ENCODE peak calls at places on chromosome 9, in four cellular contexts. U is HepG2, C is H1, Q is HCT116. H is an unnamed sample.

GRCh38 chr9:16343249-16344237 is 526.9 kb downstream of the BNC2 start:
- DNase-seq in Q (no peak), C (no peak), U (no peak), H (no peak)

GRCh38 chr9:121885345-121885901 is 207.7 kb downstream of the TTLL11 start:
- DNase-seq in U (no peak), C (no peak), Q (no peak), H (no peak)

GRCh38 chr9:87256973-87257372 is 240.7 kb upstream of the DAPK1 start:
- DNase-seq in C (no peak), Q (no peak), U (no peak), H (no peak)

GRCh38 chr9:4389755-4390154 is 89.9 kb upstream of the GLIS3 start:
- DNase-seq in U (no peak), C (no peak), Q (no peak), H (no peak)

GRCh38 chr9:128448746-128449145 is 7.1 kb upstream of the ODF2 start:
- DNase-seq in U (no peak), Q (no peak), C (no peak), H (no peak)

GRCh38 chr9:124008855-124009834 is 2.4 kb upstream of the LHX2 start:
- DNase-seq in Q (no peak), U (no peak), C (no peak), H (no peak)

GRCh38 chr9:126470251-126470993 is 143.3 kb upstream of the LMX1B start:
- DNase-seq in U (no peak), Q (no peak), C (no peak), H (no peak)

GRCh38 chr9:117963493-117963892 is 259.3 kb downstream of the TLR4 start:
- DNase-seq in Q (no peak), C (no peak), U (no peak), H (no peak)

GRCh38 chr9:105656131-105656921 is 5.9 kb upstream of the TAL2 start:
- DNase-seq in C (no peak), Q (no peak), U (no peak), H (no peak)

GRCh38 chr9:34158362-34158869 is 20.4 kb upstream of the UBAP1 start:
- DNase-seq in C (no peak), Q (no peak), U (peak; percentile 79), H (no peak)

GRCh38 chr9:119811030-119811429 is 441.8 kb upstream of the BRINP1 start:
- DNase-seq in C (no peak), Q (no peak), U (no peak), H (no peak)

GRCh38 chr9:12811935-12812334 is 37.1 kb downstream of the LURAP1L start:
- DNase-seq in C (no peak), U (no peak), Q (no peak), H (no peak)

GRCh38 chr9:77866882-77867281 is 164.7 kb downstream of the GNAQ start:
- DNase-seq in Q (no peak), C (no peak), U (no peak), H (no peak)

GRCh38 chr9:77865385-77865784 is 166.2 kb downstream of the GNAQ start:
- DNase-seq in C (no peak), U (peak; percentile 13), Q (no peak), H (no peak)

GRCh38 chr9:77864096-77864889 is 167.3 kb downstream of the GNAQ start:
- DNase-seq in Q (no peak), C (no peak), U (no peak), H (no peak)
- TF ChIP-seq POLR2A in Q (no peak), C (no peak), U (no peak), H (no peak)

GRCh38 chr9:133809335-133809734 is 71.2 kb upstream of the SARDH start:
- DNase-seq in C (no peak), Q (no peak), U (no peak), H (no peak)

GRCh38 chr9:133807037-133807436 is 68.9 kb upstream of the SARDH start:
- DNase-seq in U (no peak), Q (no peak), C (no peak), H (no peak)

GRCh38 chr9:133806623-133807010 is 68.5 kb upstream of the SARDH start:
- DNase-seq in Q (no peak), U (no peak), C (no peak), H (no peak)

GRCh38 chr9:133805876-133806622 is 67.9 kb upstream of the SARDH start:
- DNase-seq in U (no peak), Q (no peak), C (no peak), H (no peak)

GRCh38 chr9:133807818-133808217 is 69.7 kb upstream of the SARDH start:
- DNase-seq in Q (no peak), U (no peak), C (no peak), H (no peak)
- H3K27ac ChIP-seq in Q (no peak overlapping the region), U (no peak overlapping the region), C (no peak overlapping the region), H (no peak overlapping the region)

DNA sequence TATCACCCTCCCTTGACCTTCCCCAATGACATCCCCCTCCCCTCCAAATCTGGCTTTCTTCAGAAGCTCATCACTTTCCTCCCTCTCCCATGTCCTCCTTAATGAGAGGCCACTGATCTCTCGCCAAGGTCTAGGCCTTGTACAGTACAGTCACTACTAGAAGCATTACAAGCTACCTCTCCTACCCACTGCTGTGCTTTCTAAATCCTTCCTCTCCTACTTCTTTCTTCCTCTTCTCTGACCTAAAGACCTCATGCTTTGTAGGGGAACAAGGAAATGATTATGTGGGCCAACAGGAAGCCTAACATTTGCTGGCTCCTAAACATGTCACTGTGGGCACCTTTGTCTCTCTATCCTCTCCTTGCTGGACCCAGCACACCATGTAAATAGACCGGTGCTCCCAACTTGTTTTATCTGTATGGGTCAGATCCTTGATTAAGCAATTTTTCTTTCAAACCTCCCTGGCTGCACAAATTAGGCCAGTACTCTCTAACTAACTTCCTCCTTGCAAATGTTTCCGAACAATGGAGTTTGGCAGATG is 16.7 kb downstream of the SLC28A3 start:
- DNase-seq in Q (no peak), C (no peak), U (no peak), H (no peak)
- TF ChIP-seq POLR2AphosphoS5 in Q (no peak), C (no peak), U (no peak), H (no peak)

GRCh38 chr9:129908846-129909245 is 73.6 kb downstream of the USP20 start:
- DNase-seq in C (no peak), Q (no peak), U (no peak), H (no peak)

GRCh38 chr9:129907196-129907595 is 71.9 kb downstream of the USP20 start:
- DNase-seq in U (no peak), Q (no peak), C (no peak), H (no peak)

GRCh38 chr9:129916707-129917106 is 81.4 kb downstream of the USP20 start:
- DNase-seq in C (no peak), U (no peak), Q (no peak), H (no peak)

GRCh38 chr9:129914051-129914450 is 78.8 kb downstream of the USP20 start:
- DNase-seq in C (no peak), U (peak; percentile 37), Q (no peak), H (no peak)

DNA sequence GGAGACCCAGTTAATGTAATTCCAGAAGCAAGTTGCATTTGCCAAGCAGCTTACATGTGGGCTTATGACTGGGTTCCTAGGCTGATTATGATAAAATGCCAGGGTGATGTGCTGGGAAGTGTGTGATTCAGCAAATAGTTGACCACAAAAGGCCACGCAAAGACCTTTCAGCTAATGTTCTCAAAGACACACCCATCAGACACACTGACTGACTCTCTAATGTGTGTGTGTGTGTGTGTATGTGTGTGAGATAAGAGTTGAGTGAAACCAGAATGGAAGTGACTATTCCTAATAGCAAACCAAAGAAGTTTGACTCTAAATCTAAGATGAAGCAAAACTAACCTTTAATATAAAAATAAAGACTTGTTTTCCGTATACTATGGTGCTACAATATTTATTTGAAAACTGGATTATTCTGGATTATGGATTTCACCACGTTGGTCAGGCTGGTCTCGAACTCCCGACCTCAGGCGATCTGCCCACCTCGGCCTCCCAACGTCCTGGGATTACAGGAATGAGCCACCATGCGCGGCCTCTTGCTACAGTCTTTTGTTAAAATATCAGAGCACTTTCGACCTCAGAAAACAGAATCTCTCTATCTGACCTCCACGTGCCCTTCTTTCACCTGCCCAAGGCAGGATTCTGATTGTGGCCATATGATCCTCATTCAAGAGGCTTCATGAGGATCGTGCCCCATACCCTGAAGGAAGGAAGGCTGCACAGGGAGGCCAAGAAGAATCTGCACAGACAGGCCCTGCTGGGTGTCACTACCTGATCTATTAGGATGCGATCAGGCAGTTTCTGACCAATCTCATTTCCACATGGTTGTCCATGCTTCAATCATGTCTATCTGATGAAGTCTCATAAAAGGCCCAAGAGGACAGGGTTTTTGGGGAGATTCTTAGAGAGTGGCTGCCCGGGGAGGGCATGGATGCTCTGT is 75.6 kb downstream of the USP20 start:
- DNase-seq in C (no peak), Q (peak; percentile 95), U (no peak), H (no peak)
- TF ChIP-seq POLR2A in C (no peak), Q (no peak), U (no peak), H (no peak)

GRCh38 chr9:38066907-38067610 is 2.0 kb downstream of the SHB start:
- DNase-seq in U (no peak), C (no peak), Q (no peak), H (peak; percentile 84)

GRCh38 chr9:38067892-38068615 is 973 bp downstream of the SHB start:
- DNase-seq in U (no peak), Q (no peak), C (no peak), H (peak; percentile 67)

GRCh38 chr9:38066167-38066906 is 2.7 kb downstream of the SHB start:
- DNase-seq in U (no peak), Q (no peak), C (no peak), H (peak; percentile 60)

GRCh38 chr9:38068616-38068865 is 486 bp downstream of the SHB start:
- DNase-seq in Q (no peak), U (no peak), C (no peak), H (peak; percentile 73)

GRCh38 chr9:38067611-38067891 is 1.5 kb downstream of the SHB start:
- DNase-seq in C (no peak), Q (no peak), U (no peak), H (peak; percentile 77)
- H3K27ac ChIP-seq in C (no peak overlapping the region), Q (peak overlapping the region; percentile 98), U (peak overlapping the region; percentile 83), H (peak overlapping the region; percentile 95)

H was measured in sigmoid colon.